ENCODE peak calls at places on chromosomes 16 and 17, in nine cellular contexts. One of them, this sample, is unnamed.

GRCh38 chr16:17019366-17019765 is 451.4 kb downstream of the XYLT1 start:
- DNase-seq in T-helper 1 cell: no peak
- DNase-seq in activated B cell treated with CpG ODN at 0.5 μM for 24 hours: no peak
- DNase-seq in activated naive CD8-positive, alpha-beta T cell treated with anti-CD3 and anti-CD28 coated beads for 36 hours: no peak
- DNase-seq in NCI-H2081 treated with DMSO at 0.1 percent for 48 hours: no peak
- DNase-seq in RCC 7860: no peak
- DNase-seq in HFFc6: no peak
- DNase-seq in tibial nerve: no peak
- DNase-seq in NCI-H1694 treated with DMSO at 0.1 percent for 48 hours: no peak
- DNase-seq in this sample: no peak

GRCh38 chr17:38565853-38566665 is 39.7 kb downstream of the SRCIN1 start:
- DNase-seq in HFFc6: no peak
- DNase-seq in T-helper 1 cell: no peak
- DNase-seq in activated B cell treated with CpG ODN at 0.5 μM for 24 hours: no peak
- DNase-seq in RCC 7860: no peak
- DNase-seq in tibial nerve: no peak
- DNase-seq in activated naive CD8-positive, alpha-beta T cell treated with anti-CD3 and anti-CD28 coated beads for 36 hours: no peak
- DNase-seq in NCI-H1694 treated with DMSO at 0.1 percent for 48 hours: no peak
- DNase-seq in NCI-H2081 treated with DMSO at 0.1 percent for 48 hours: no peak
- DNase-seq in this sample: no peak

GRCh38 chr16:2190659-2191445 is 5.6 kb downstream of the CASKIN1 start:
- DNase-seq in NCI-H2081 treated with DMSO at 0.1 percent for 48 hours: no peak
- DNase-seq in T-helper 1 cell: no peak
- DNase-seq in tibial nerve: no peak
- DNase-seq in NCI-H1694 treated with DMSO at 0.1 percent for 48 hours: no peak
- DNase-seq in HFFc6: no peak
- DNase-seq in RCC 7860: no peak
- DNase-seq in activated B cell treated with CpG ODN at 0.5 μM for 24 hours: no peak
- DNase-seq in activated naive CD8-positive, alpha-beta T cell treated with anti-CD3 and anti-CD28 coated beads for 36 hours: no peak
- DNase-seq in this sample: no peak

GRCh38 chr17:57604771-57605733 is 140.0 kb downstream of the CCDC182 start:
- DNase-seq in tibial nerve: no peak
- DNase-seq in NCI-H1694 treated with DMSO at 0.1 percent for 48 hours: peak
- DNase-seq in NCI-H2081 treated with DMSO at 0.1 percent for 48 hours: peak
- DNase-seq in activated naive CD8-positive, alpha-beta T cell treated with anti-CD3 and anti-CD28 coated beads for 36 hours: peak
- DNase-seq in RCC 7860: no peak
- DNase-seq in activated B cell treated with CpG ODN at 0.5 μM for 24 hours: peak
- DNase-seq in HFFc6: no peak
- DNase-seq in T-helper 1 cell: peak
- DNase-seq in this sample: no peak

GRCh38 chr17:39225974-39226683 is 384 bp upstream of the STAC2 start:
- DNase-seq in NCI-H1694 treated with DMSO at 0.1 percent for 48 hours: peak
- DNase-seq in NCI-H2081 treated with DMSO at 0.1 percent for 48 hours: no peak
- DNase-seq in T-helper 1 cell: no peak
- DNase-seq in RCC 7860: no peak
- DNase-seq in HFFc6: no peak
- DNase-seq in tibial nerve: no peak
- DNase-seq in activated B cell treated with CpG ODN at 0.5 μM for 24 hours: no peak
- DNase-seq in activated naive CD8-positive, alpha-beta T cell treated with anti-CD3 and anti-CD28 coated beads for 36 hours: peak
- DNase-seq in this sample: no peak

GRCh38 chr16:26598061-26598460 is 468.7 kb upstream of the C16orf82 start:
- DNase-seq in RCC 7860: peak
- DNase-seq in HFFc6: no peak
- DNase-seq in activated naive CD8-positive, alpha-beta T cell treated with anti-CD3 and anti-CD28 coated beads for 36 hours: peak
- DNase-seq in T-helper 1 cell: peak
- DNase-seq in activated B cell treated with CpG ODN at 0.5 μM for 24 hours: no peak
- DNase-seq in NCI-H1694 treated with DMSO at 0.1 percent for 48 hours: no peak
- DNase-seq in NCI-H2081 treated with DMSO at 0.1 percent for 48 hours: no peak
- DNase-seq in tibial nerve: no peak
- DNase-seq in this sample: no peak

GRCh38 chr17:64077409-64077808 is 52.5 kb downstream of the ERN1 start:
- DNase-seq in NCI-H2081 treated with DMSO at 0.1 percent for 48 hours: no peak
- DNase-seq in activated B cell treated with CpG ODN at 0.5 μM for 24 hours: no peak
- DNase-seq in NCI-H1694 treated with DMSO at 0.1 percent for 48 hours: no peak
- DNase-seq in tibial nerve: no peak
- DNase-seq in RCC 7860: no peak
- DNase-seq in HFFc6: no peak
- DNase-seq in activated naive CD8-positive, alpha-beta T cell treated with anti-CD3 and anti-CD28 coated beads for 36 hours: no peak
- DNase-seq in T-helper 1 cell: no peak
- DNase-seq in this sample: no peak

GRCh38 chr16:4679156-4679853 is 14.1 kb upstream of the NUDT16L1 start:
- DNase-seq in HFFc6: no peak
- DNase-seq in NCI-H1694 treated with DMSO at 0.1 percent for 48 hours: no peak
- DNase-seq in activated naive CD8-positive, alpha-beta T cell treated with anti-CD3 and anti-CD28 coated beads for 36 hours: no peak
- DNase-seq in activated B cell treated with CpG ODN at 0.5 μM for 24 hours: no peak
- DNase-seq in RCC 7860: no peak
- DNase-seq in tibial nerve: no peak
- DNase-seq in T-helper 1 cell: no peak
- DNase-seq in NCI-H2081 treated with DMSO at 0.1 percent for 48 hours: no peak
- DNase-seq in this sample: no peak

GRCh38 chr17:82204831-82205719 is 7.6 kb downstream of the CCDC57 start:
- DNase-seq in NCI-H2081 treated with DMSO at 0.1 percent for 48 hours: peak
- DNase-seq in NCI-H1694 treated with DMSO at 0.1 percent for 48 hours: peak
- DNase-seq in activated naive CD8-positive, alpha-beta T cell treated with anti-CD3 and anti-CD28 coated beads for 36 hours: peak
- DNase-seq in tibial nerve: no peak
- DNase-seq in RCC 7860: peak
- DNase-seq in activated B cell treated with CpG ODN at 0.5 μM for 24 hours: no peak
- DNase-seq in T-helper 1 cell: no peak
- DNase-seq in HFFc6: peak
- DNase-seq in this sample: no peak

GRCh38 chr17:39525801-39526506 is 64.7 kb downstream of the CDK12 start:
- DNase-seq in activated B cell treated with CpG ODN at 0.5 μM for 24 hours: no peak
- DNase-seq in NCI-H2081 treated with DMSO at 0.1 percent for 48 hours: no peak
- DNase-seq in HFFc6: no peak
- DNase-seq in activated naive CD8-positive, alpha-beta T cell treated with anti-CD3 and anti-CD28 coated beads for 36 hours: no peak
- DNase-seq in tibial nerve: no peak
- DNase-seq in RCC 7860: no peak
- DNase-seq in T-helper 1 cell: no peak
- DNase-seq in NCI-H1694 treated with DMSO at 0.1 percent for 48 hours: no peak
- DNase-seq in this sample: no peak

GRCh38 chr17:42525221-42525620 is 10.8 kb upstream of the NAGLU start:
- DNase-seq in activated B cell treated with CpG ODN at 0.5 μM for 24 hours: no peak
- DNase-seq in activated naive CD8-positive, alpha-beta T cell treated with anti-CD3 and anti-CD28 coated beads for 36 hours: no peak
- DNase-seq in tibial nerve: no peak
- DNase-seq in T-helper 1 cell: no peak
- DNase-seq in NCI-H1694 treated with DMSO at 0.1 percent for 48 hours: no peak
- DNase-seq in NCI-H2081 treated with DMSO at 0.1 percent for 48 hours: no peak
- DNase-seq in RCC 7860: no peak
- DNase-seq in HFFc6: peak
- DNase-seq in this sample: no peak

GRCh38 chr17:10803830-10804498 is at the start of gene TMEM238L:
- DNase-seq in NCI-H2081 treated with DMSO at 0.1 percent for 48 hours: no peak
- DNase-seq in activated B cell treated with CpG ODN at 0.5 μM for 24 hours: no peak
- DNase-seq in NCI-H1694 treated with DMSO at 0.1 percent for 48 hours: no peak
- DNase-seq in activated naive CD8-positive, alpha-beta T cell treated with anti-CD3 and anti-CD28 coated beads for 36 hours: no peak
- DNase-seq in T-helper 1 cell: no peak
- DNase-seq in HFFc6: no peak
- DNase-seq in RCC 7860: no peak
- DNase-seq in tibial nerve: no peak
- DNase-seq in this sample: no peak

GRCh38 chr16:22206847-22207714 is 1.0 kb downstream of the EEF2K start:
- DNase-seq in activated naive CD8-positive, alpha-beta T cell treated with anti-CD3 and anti-CD28 coated beads for 36 hours: peak
- DNase-seq in NCI-H2081 treated with DMSO at 0.1 percent for 48 hours: peak
- DNase-seq in T-helper 1 cell: peak
- DNase-seq in activated B cell treated with CpG ODN at 0.5 μM for 24 hours: peak
- DNase-seq in RCC 7860: peak
- DNase-seq in HFFc6: peak
- DNase-seq in tibial nerve: peak
- DNase-seq in NCI-H1694 treated with DMSO at 0.1 percent for 48 hours: peak
- DNase-seq in this sample: no peak

GRCh38 chr16:23434380-23434779 is 18.6 kb downstream of the COG7 start:
- DNase-seq in tibial nerve: no peak
- DNase-seq in activated B cell treated with CpG ODN at 0.5 μM for 24 hours: peak
- DNase-seq in NCI-H1694 treated with DMSO at 0.1 percent for 48 hours: peak
- DNase-seq in RCC 7860: peak
- DNase-seq in activated naive CD8-positive, alpha-beta T cell treated with anti-CD3 and anti-CD28 coated beads for 36 hours: no peak
- DNase-seq in HFFc6: peak
- DNase-seq in NCI-H2081 treated with DMSO at 0.1 percent for 48 hours: peak
- DNase-seq in T-helper 1 cell: peak
- DNase-seq in this sample: no peak

GRCh38 chr17:56616239-56616638 is 22.7 kb downstream of the NOG start:
- DNase-seq in tibial nerve: no peak
- DNase-seq in activated naive CD8-positive, alpha-beta T cell treated with anti-CD3 and anti-CD28 coated beads for 36 hours: no peak
- DNase-seq in T-helper 1 cell: no peak
- DNase-seq in NCI-H2081 treated with DMSO at 0.1 percent for 48 hours: no peak
- DNase-seq in RCC 7860: no peak
- DNase-seq in HFFc6: no peak
- DNase-seq in activated B cell treated with CpG ODN at 0.5 μM for 24 hours: no peak
- DNase-seq in NCI-H1694 treated with DMSO at 0.1 percent for 48 hours: no peak
- DNase-seq in this sample: no peak

GRCh38 chr17:16517477-16517876 is 25.5 kb upstream of the LRRC75A start:
- DNase-seq in RCC 7860: no peak
- DNase-seq in activated naive CD8-positive, alpha-beta T cell treated with anti-CD3 and anti-CD28 coated beads for 36 hours: no peak
- DNase-seq in tibial nerve: no peak
- DNase-seq in NCI-H1694 treated with DMSO at 0.1 percent for 48 hours: no peak
- DNase-seq in T-helper 1 cell: no peak
- DNase-seq in HFFc6: no peak
- DNase-seq in activated B cell treated with CpG ODN at 0.5 μM for 24 hours: no peak
- DNase-seq in NCI-H2081 treated with DMSO at 0.1 percent for 48 hours: no peak
- DNase-seq in this sample: no peak

GRCh38 chr17:77420804-77421634 is 280.2 kb downstream of the SEC14L1 start:
- DNase-seq in activated B cell treated with CpG ODN at 0.5 μM for 24 hours: no peak
- DNase-seq in tibial nerve: no peak
- DNase-seq in NCI-H1694 treated with DMSO at 0.1 percent for 48 hours: peak
- DNase-seq in T-helper 1 cell: peak
- DNase-seq in NCI-H2081 treated with DMSO at 0.1 percent for 48 hours: peak
- DNase-seq in activated naive CD8-positive, alpha-beta T cell treated with anti-CD3 and anti-CD28 coated beads for 36 hours: no peak
- DNase-seq in HFFc6: peak
- DNase-seq in RCC 7860: peak
- DNase-seq in this sample: no peak

GRCh38 chr16:14677627-14678026 is 16.5 kb downstream of the PLA2G10 start:
- DNase-seq in activated naive CD8-positive, alpha-beta T cell treated with anti-CD3 and anti-CD28 coated beads for 36 hours: no peak
- DNase-seq in activated B cell treated with CpG ODN at 0.5 μM for 24 hours: no peak
- DNase-seq in tibial nerve: no peak
- DNase-seq in T-helper 1 cell: no peak
- DNase-seq in NCI-H1694 treated with DMSO at 0.1 percent for 48 hours: no peak
- DNase-seq in NCI-H2081 treated with DMSO at 0.1 percent for 48 hours: no peak
- DNase-seq in RCC 7860: no peak
- DNase-seq in HFFc6: no peak
- DNase-seq in this sample: no peak

GRCh38 chr17:28745052-28745776 is 1.4 kb downstream of the TRAF4 start:
- DNase-seq in RCC 7860: peak
- DNase-seq in HFFc6: no peak
- DNase-seq in tibial nerve: peak
- DNase-seq in T-helper 1 cell: peak
- DNase-seq in NCI-H1694 treated with DMSO at 0.1 percent for 48 hours: no peak
- DNase-seq in activated naive CD8-positive, alpha-beta T cell treated with anti-CD3 and anti-CD28 coated beads for 36 hours: peak
- DNase-seq in NCI-H2081 treated with DMSO at 0.1 percent for 48 hours: no peak
- DNase-seq in activated B cell treated with CpG ODN at 0.5 μM for 24 hours: no peak
- DNase-seq in this sample: no peak

GRCh38 chr17:82236142-82236971 is 7.5 kb downstream of the SLC16A3 start:
- DNase-seq in NCI-H1694 treated with DMSO at 0.1 percent for 48 hours: peak
- DNase-seq in T-helper 1 cell: peak
- DNase-seq in NCI-H2081 treated with DMSO at 0.1 percent for 48 hours: peak
- DNase-seq in RCC 7860: no peak
- DNase-seq in activated B cell treated with CpG ODN at 0.5 μM for 24 hours: peak
- DNase-seq in HFFc6: no peak
- DNase-seq in activated naive CD8-positive, alpha-beta T cell treated with anti-CD3 and anti-CD28 coated beads for 36 hours: peak
- DNase-seq in tibial nerve: peak
- DNase-seq in this sample: peak

GRCh38 chr16:65075877-65076276 is 46.0 kb downstream of the CDH11 start:
- DNase-seq in NCI-H2081 treated with DMSO at 0.1 percent for 48 hours: no peak
- DNase-seq in RCC 7860: no peak
- DNase-seq in T-helper 1 cell: no peak
- DNase-seq in HFFc6: no peak
- DNase-seq in activated B cell treated with CpG ODN at 0.5 μM for 24 hours: no peak
- DNase-seq in activated naive CD8-positive, alpha-beta T cell treated with anti-CD3 and anti-CD28 coated beads for 36 hours: no peak
- DNase-seq in NCI-H1694 treated with DMSO at 0.1 percent for 48 hours: no peak
- DNase-seq in tibial nerve: no peak
- DNase-seq in this sample: no peak

GRCh38 chr17:1732241-1733046 is 7.9 kb downstream of the WDR81 start:
- DNase-seq in activated B cell treated with CpG ODN at 0.5 μM for 24 hours: peak
- DNase-seq in T-helper 1 cell: no peak
- DNase-seq in activated naive CD8-positive, alpha-beta T cell treated with anti-CD3 and anti-CD28 coated beads for 36 hours: no peak
- DNase-seq in RCC 7860: no peak
- DNase-seq in NCI-H1694 treated with DMSO at 0.1 percent for 48 hours: no peak
- DNase-seq in tibial nerve: no peak
- DNase-seq in HFFc6: no peak
- DNase-seq in NCI-H2081 treated with DMSO at 0.1 percent for 48 hours: no peak
- DNase-seq in this sample: no peak

GRCh38 chr16:1363501-1364041 is 11.8 kb downstream of the GNPTG start:
- DNase-seq in RCC 7860: peak
- DNase-seq in HFFc6: peak
- DNase-seq in NCI-H2081 treated with DMSO at 0.1 percent for 48 hours: no peak
- DNase-seq in activated naive CD8-positive, alpha-beta T cell treated with anti-CD3 and anti-CD28 coated beads for 36 hours: peak
- DNase-seq in activated B cell treated with CpG ODN at 0.5 μM for 24 hours: peak
- DNase-seq in NCI-H1694 treated with DMSO at 0.1 percent for 48 hours: peak
- DNase-seq in T-helper 1 cell: peak
- DNase-seq in tibial nerve: no peak
- DNase-seq in this sample: no peak

GRCh38 chr17:17400566-17401184 is 76.1 kb upstream of the MED9 start:
- DNase-seq in tibial nerve: no peak
- DNase-seq in NCI-H1694 treated with DMSO at 0.1 percent for 48 hours: no peak
- DNase-seq in T-helper 1 cell: no peak
- DNase-seq in NCI-H2081 treated with DMSO at 0.1 percent for 48 hours: no peak
- DNase-seq in activated B cell treated with CpG ODN at 0.5 μM for 24 hours: no peak
- DNase-seq in HFFc6: no peak
- DNase-seq in RCC 7860: no peak
- DNase-seq in activated naive CD8-positive, alpha-beta T cell treated with anti-CD3 and anti-CD28 coated beads for 36 hours: no peak
- DNase-seq in this sample: no peak